ENCODE peak calls at places on chromosomes 12 and 14, in nine cellular contexts. R, E, K, P, U, Q, J, T and W are unnamed samples.

GRCh38 chr12:111588010-111588409 is 11.1 kb downstream of the ATXN2 start:
- DNase-seq in R (no peak), Q (no peak), K (no peak), P (no peak), U (no peak), E (no peak), J (no peak), T (no peak), W (no peak)

GRCh38 chr14:28666961-28667360 is 99.6 kb upstream of the FOXG1 start:
- DNase-seq in R (no peak), E (no peak), K (no peak), T (no peak), P (no peak), Q (peak), J (no peak), U (no peak), W (no peak)

GRCh38 chr14:77794357-77794756 is 5.6 kb upstream of the ADCK1 start:
- DNase-seq in U (no peak), R (no peak), E (no peak), J (no peak), Q (no peak), K (no peak), T (no peak), P (no peak), W (no peak)

GRCh38 chr12:32907898-32908476 is 11.4 kb upstream of the PKP2 start:
- DNase-seq in K (no peak), R (no peak), E (no peak), U (no peak), P (no peak), J (no peak), T (no peak), Q (no peak), W (no peak)

GRCh38 chr12:114681149-114681849 is 2.7 kb downstream of the TBX3 start:
- DNase-seq in T (peak), Q (peak), P (no peak), U (peak), K (no peak), E (no peak), J (no peak), R (no peak), W (no peak)

GRCh38 chr12:97756741-97757140 is 294.1 kb downstream of the RMST start:
- DNase-seq in T (no peak), K (no peak), P (no peak), R (no peak), U (no peak), J (no peak), Q (no peak), E (no peak), W (no peak)

GRCh38 chr14:48575772-48576171 is 900.4 kb upstream of the MDGA2 start:
- DNase-seq in T (no peak), E (no peak), P (peak), R (no peak), U (no peak), Q (no peak), K (no peak), J (no peak), W (no peak)

GRCh38 chr12:11684393-11684792 is 34.9 kb downstream of the ETV6 start:
- DNase-seq in J (no peak), U (no peak), T (peak), R (no peak), Q (peak), P (no peak), K (no peak), E (no peak), W (no peak)

GRCh38 chr12:3884671-3885070 is 11.5 kb upstream of the PARP11 start:
- DNase-seq in E (no peak), P (no peak), U (no peak), J (no peak), Q (no peak), K (no peak), T (no peak), R (no peak), W (no peak)

GRCh38 chr12:23752245-23752644 is 197.2 kb downstream of the SOX5 start:
- DNase-seq in R (no peak), J (no peak), U (no peak), T (no peak), K (no peak), Q (no peak), P (no peak), E (no peak), W (no peak)

GRCh38 chr14:65411656-65412188 is 808 bp upstream of the FUT8 start:
- DNase-seq in J (peak), T (peak), R (peak), U (peak), P (peak), Q (peak), K (peak), E (peak), W (peak)